ENCODE peak calls at places on chromosomes 11 and 22, in nine cellular contexts. D is brain microvascular endothelial cell; R is effector memory CD4-positive, alpha-beta T cell; L is fibroblast of lung; Z is tibial nerve; G is pancreas; Q is A673; K is IMR-90; E is breast epithelium. P is an unnamed sample. For H3K36me3, the result is how much of the 10 kb centered on the place peaks cover.

GRCh38 chr11:133950874-133951483 is 5.8 kb downstream of the IGSF9B start:
- DNase-seq in D (no peak), R (no peak), L (no peak), Z (no peak), G (peak), Q (peak), K (no peak), E (no peak), P (no peak)

GRCh38 chr11:9489366-9489765 is 28.6 kb downstream of the ZNF143 start:
- DNase-seq in D (peak), R (no peak), L (peak), Z (no peak), G (no peak), Q (no peak), K (peak), E (no peak), P (no peak)

GRCh38 chr11:65900125-65900898 is at the start of gene FOSL1:
- DNase-seq in D (peak), R (peak), L (peak), Z (peak), G (peak), Q (peak), K (peak), E (peak), P (no peak)

GRCh38 chr22:31852691-31853370 is 91.5 kb upstream of the YWHAH start:
- DNase-seq in D (peak), R (no peak), L (no peak), Z (no peak), G (no peak), Q (no peak), K (peak), E (no peak), P (no peak)

GRCh38 chr11:11512502-11512901 is 109.3 kb downstream of the GALNT18 start:
- DNase-seq in D (no peak), R (no peak), L (no peak), Z (no peak), G (no peak), Q (no peak), K (no peak), E (no peak), P (no peak)

GRCh38 chr11:19980957-19981669 is 179.2 kb downstream of the DBX1 start:
- DNase-seq in D (peak), R (no peak), L (peak), Z (no peak), G (no peak), Q (no peak), K (peak), E (no peak), P (no peak)

GRCh38 chr11:105723269-105723668 is 113.4 kb downstream of the GRIA4 start:
- DNase-seq in D (no peak), R (no peak), L (no peak), Z (no peak), G (no peak), Q (no peak), K (no peak), E (no peak), P (no peak)

GRCh38 chr11:101446238-101446637 is 137.6 kb downstream of the TRPC6 start:
- DNase-seq in D (peak), R (no peak), L (peak), Z (no peak), G (no peak), Q (no peak), K (peak), E (no peak), P (no peak)

GRCh38 chr11:261624-262023 is 16.6 kb upstream of the NLRP6 start:
- DNase-seq in D (no peak), R (no peak), L (no peak), Z (no peak), G (no peak), Q (no peak), K (no peak), E (no peak), P (no peak)

GRCh38 chr11:31932879-31933278 is 121.8 kb upstream of the PAX6 start:
- DNase-seq in D (no peak), R (no peak), L (no peak), Z (no peak), G (no peak), Q (no peak), K (no peak), E (no peak), P (no peak)

GRCh38 chr11:71458146-71459070 is 5.4 kb downstream of the NADSYN1 start:
- DNase-seq in D (no peak), R (no peak), L (no peak), Z (no peak), G (no peak), Q (no peak), K (no peak), E (no peak), P (no peak)

GRCh38 chr11:27350503-27350902 is 12.5 kb downstream of the CCDC34 start:
- DNase-seq in D (no peak), R (no peak), L (peak), Z (no peak), G (no peak), Q (peak), K (no peak), E (no peak), P (no peak)

GRCh38 chr22:37148031-37148651 is 1.6 kb downstream of the IL2RB start:
- DNase-seq in D (no peak), R (no peak), L (no peak), Z (no peak), G (no peak), Q (no peak), K (no peak), E (no peak), P (no peak)

GRCh38 chr22:40410731-40411505 is 40.5 kb downstream of the SGSM3 start:
- DNase-seq in D (no peak), R (no peak), L (no peak), Z (no peak), G (no peak), Q (no peak), K (no peak), E (no peak), P (no peak)

GRCh38 chr11:11968511-11969280 is 39.7 kb downstream of the DKK3 start:
- DNase-seq in D (no peak), R (no peak), L (peak), Z (no peak), G (no peak), Q (peak), K (peak), E (no peak), P (no peak)

GRCh38 chr11:134468081-134468668 is 56.1 kb upstream of the B3GAT1 start:
- DNase-seq in D (no peak), R (no peak), L (no peak), Z (no peak), G (no peak), Q (no peak), K (no peak), E (peak), P (no peak)

GRCh38 chr22:32994921-32995320 is 63.3 kb downstream of the SYN3 start:
- DNase-seq in D (no peak), R (no peak), L (no peak), Z (no peak), G (no peak), Q (no peak), K (no peak), E (no peak), P (no peak)

GRCh38 chr11:1629326-1630185 is at the start of gene KRTAP5-5:
- DNase-seq in D (no peak), R (no peak), L (no peak), Z (no peak), G (no peak), Q (no peak), K (no peak), E (no peak), P (no peak)

GRCh38 chr22:30212363-30212995 is 34.1 kb downstream of the LIF start:
- DNase-seq in D (peak), R (no peak), L (peak), Z (peak), G (peak), Q (no peak), K (peak), E (peak), P (no peak)

GRCh38 chr11:28228196-28228595 is 120.0 kb downstream of the METTL15 start:
- DNase-seq in D (no peak), R (no peak), L (peak), Z (no peak), G (no peak), Q (peak), K (peak), E (no peak), P (no peak)

DNA sequence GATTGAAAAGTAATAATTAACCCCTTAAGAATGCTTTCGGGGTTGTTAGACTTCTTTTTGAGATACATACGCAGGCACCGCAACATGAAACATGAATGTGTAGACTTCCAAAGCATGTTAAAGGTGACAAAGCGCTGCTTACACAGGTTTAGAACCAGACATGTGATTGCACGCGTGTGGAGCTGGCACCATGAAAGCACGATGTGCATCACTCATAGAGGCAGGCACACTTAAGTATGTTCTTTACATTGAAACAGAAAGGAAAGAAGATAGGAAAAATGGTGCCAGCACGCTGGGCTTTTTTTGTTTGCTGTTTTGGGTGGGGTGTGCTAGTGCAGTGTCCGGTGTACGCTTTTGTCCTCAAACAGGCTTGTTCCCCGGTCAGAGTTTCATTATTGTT is 83.6 kb upstream of the PPARA start:
- DNase-seq in D (no peak), R (no peak), L (peak), Z (peak), G (peak), Q (peak), K (no peak), E (peak), P (no peak)
- H3K4me3 ChIP-seq in D (no peak), R (no peak), L (peak), Z (peak), G (peak), Q (peak), K (no peak), E (peak), P (no peak)

GRCh38 chr11:124405611-124406010 is 6.8 kb upstream of the OR8B3 start:
- DNase-seq in D (no peak), R (no peak), L (peak), Z (no peak), G (no peak), Q (no peak), K (peak), E (no peak), P (no peak)

GRCh38 chr11:124398924-124399323 is at the start of gene OR8B3:
- DNase-seq in D (no peak), R (no peak), L (no peak), Z (no peak), G (no peak), Q (no peak), K (no peak), E (no peak), P (no peak)

GRCh38 chr11:124402326-124402922 is 3.6 kb upstream of the OR8B3 start:
- DNase-seq in D (peak), R (no peak), L (peak), Z (no peak), G (peak), Q (peak), K (peak), E (no peak), P (peak)
- H3K27ac ChIP-seq in D (no peak), R (no peak), L (no peak), Z (no peak), G (no peak), Q (no peak), K (no peak), E (no peak), P (no peak)

DNA sequence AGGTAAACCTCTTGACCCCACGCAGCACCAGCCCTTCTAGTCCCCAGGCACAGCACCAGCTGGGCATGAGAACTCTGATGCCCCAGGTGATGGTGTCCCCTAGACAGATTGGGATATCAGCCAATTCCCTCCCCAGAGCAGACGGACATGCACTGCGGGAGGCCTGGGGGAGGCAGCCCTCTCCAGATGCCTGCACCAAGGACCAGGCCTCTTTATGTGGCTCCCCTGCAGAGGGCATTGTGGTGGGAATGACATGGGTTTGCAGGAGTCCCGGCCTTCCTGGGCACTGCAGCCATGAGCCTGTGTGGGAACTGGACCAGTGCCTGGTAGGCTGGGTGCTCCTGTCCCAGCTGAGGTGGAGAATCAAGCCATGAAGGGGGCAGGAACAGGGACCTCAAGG is 25.9 kb downstream of the PPM1F start:
- DNase-seq in D (no peak), R (no peak), L (no peak), Z (no peak), G (no peak), Q (no peak), K (no peak), E (no peak), P (no peak)
- H3K36me3 ChIP-seq in D (under half), R (under half), L (under half), Z (under half), G (under half), Q (under half), K (under half), E (under half), P (under half)

GRCh38 chr11:62077136-62077535 is 46.7 kb upstream of the INCENP start:
- DNase-seq in D (no peak), R (no peak), L (no peak), Z (no peak), G (no peak), Q (no peak), K (peak), E (no peak), P (no peak)

GRCh38 chr11:62082292-62082657 is 41.5 kb upstream of the INCENP start:
- DNase-seq in D (no peak), R (no peak), L (no peak), Z (no peak), G (no peak), Q (no peak), K (no peak), E (no peak), P (no peak)

DNA sequence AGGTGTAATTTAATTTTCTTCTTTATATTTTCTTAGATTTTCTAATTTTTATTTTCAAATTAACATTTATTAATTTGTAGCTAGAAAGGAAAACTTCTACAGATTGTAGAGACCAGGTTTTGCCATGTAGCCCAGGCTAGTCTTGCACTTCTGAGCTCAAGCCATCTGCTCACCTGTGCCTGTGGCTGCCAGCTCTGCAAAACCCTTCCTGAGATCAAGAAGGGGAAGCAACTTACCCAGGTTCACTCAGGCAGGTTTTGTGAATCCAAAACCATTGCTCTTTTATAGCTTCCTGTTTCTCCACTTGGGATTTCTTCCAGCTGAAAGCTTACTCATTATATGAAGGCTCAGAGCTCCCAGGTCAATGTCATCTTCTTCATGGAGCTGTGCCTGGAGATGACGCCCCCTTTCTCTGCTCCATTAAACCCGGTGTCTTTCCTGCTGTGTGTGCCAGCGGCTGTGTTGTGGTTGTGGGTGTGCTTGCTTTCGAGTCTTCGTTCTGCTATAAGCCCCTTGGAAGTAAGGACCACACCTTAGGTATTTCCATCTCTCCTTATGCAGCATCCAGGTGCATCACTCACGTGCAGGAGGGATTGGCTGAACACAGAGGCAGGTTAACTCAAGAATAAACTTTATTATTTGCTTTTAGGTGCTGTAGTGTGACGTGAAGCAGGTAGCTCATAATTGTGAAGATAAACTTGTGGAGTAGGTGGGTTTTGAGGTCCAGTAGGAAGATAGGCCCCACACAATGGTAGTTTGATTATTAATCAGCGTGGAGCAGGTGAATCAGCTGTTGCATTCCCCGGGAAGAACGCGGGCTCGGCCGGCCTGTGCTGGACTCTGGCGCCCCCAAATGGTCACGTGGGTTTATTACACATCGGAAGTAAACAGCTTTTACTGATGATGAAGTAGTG is 42.2 kb upstream of the INCENP start:
- DNase-seq in D (peak), R (peak), L (peak), Z (peak), G (peak), Q (peak), K (peak), E (peak), P (peak)
- H3K4me3 ChIP-seq in D (no peak), R (no peak), L (peak), Z (no peak), G (no peak), Q (no peak), K (no peak), E (peak), P (no peak)

DNA sequence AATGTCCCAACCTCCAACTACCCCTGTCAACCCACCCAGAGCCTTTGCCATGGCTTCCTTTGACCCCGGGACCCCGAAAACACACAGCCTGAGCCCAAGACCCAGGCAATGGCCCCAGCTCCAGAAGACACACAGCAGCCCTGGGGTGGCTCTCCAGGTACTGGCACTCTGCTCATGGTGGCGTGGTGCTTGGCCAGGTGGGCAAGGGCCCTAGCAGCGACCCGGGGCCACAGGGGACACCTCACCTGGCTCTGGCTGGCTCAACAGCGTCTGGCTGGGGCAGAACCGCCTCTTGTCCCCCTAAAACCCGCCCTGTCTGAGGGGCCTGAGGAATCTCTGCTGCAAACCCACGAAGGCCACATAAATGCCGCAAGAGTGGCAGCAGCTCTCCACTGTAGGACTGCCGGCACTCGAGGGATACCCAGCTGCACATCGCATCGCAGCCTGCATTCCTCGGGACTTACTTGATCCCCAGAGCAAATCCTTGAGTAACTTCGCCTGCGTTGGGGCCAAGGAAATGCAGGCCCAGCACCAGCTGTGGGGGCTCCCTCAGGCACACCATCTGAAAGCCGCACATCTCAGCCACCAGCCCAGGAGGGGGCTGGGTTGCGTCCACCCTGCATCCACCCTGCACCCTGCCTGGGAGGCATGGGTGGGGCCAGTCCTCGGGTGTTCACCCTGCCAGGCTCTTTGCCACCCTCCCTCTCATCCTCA is 23.1 kb upstream of the GNB1L start:
- DNase-seq in D (peak), R (no peak), L (peak), Z (peak), G (no peak), Q (no peak), K (peak), E (peak), P (no peak)
- H3K27ac ChIP-seq in D (peak), R (no peak), L (no peak), Z (no peak), G (no peak), Q (no peak), K (peak), E (no peak), P (no peak)

P was measured in iPS DF 6.9.